ENCODE peak calls at places on chromosomes 4 and X, in eight cellular contexts. J is GM23248, N is H1, B is SK-N-SH, E is mesendoderm, R is astrocyte, G is neuronal stem cell, V is fibroblast of lung. X is an unnamed sample.

GRCh38 chrX:115311666-115312065 is 22.2 kb downstream of the LUZP4 start:
- DNase-seq in E (peak; percentile 87), V (no peak), G (no peak), B (peak; percentile 15), N (peak; percentile 65), R (peak; percentile 2), J (no peak), X (no peak)

GRCh38 chr4:53377319-53378170 is at the start of gene FIP1L1:
- DNase-seq in J (peak; percentile 94), G (peak; percentile 92), E (peak; percentile 93), R (peak; percentile 71), B (peak; percentile 98), N (peak; percentile 98), V (peak; percentile 91), X (peak; percentile 97)

GRCh38 chrX:46582964-46583363 is 9.4 kb downstream of the CHST7 start:
- DNase-seq in J (peak; percentile 87), V (peak; percentile 88), R (peak; percentile 91), E (no peak), N (no peak), B (no peak), G (no peak), X (no peak)

GRCh38 chr4:145954924-145955339 is 16.3 kb upstream of the ZNF827 start:
- DNase-seq in N (no peak), R (peak; percentile 98), G (no peak), B (no peak), J (peak; percentile 80), E (no peak), V (peak; percentile 78), X (peak; percentile 55)

GRCh38 chr4:173420324-173420752 is 21.4 kb upstream of the SCRG1 start:
- DNase-seq in J (peak; percentile 52), N (no peak), E (no peak), G (no peak), V (peak; percentile 61), R (no peak), B (peak; percentile 34), X (no peak)

GRCh38 chr4:190020790-190021717 is 6.0 kb downstream of the FRG2 start:
- DNase-seq in R (peak; percentile 7), N (peak; percentile 92), E (peak; percentile 90), B (peak; percentile 82), V (peak; percentile 27), G (no peak), J (peak; percentile 59), X (no peak)

GRCh38 chr4:35975617-35976355 is 268.5 kb downstream of the ARAP2 start:
- DNase-seq in B (no peak), V (no peak), G (no peak), E (no peak), R (no peak), J (no peak), N (no peak), X (no peak)

GRCh38 chr4:41319553-41319952 is 62.8 kb downstream of the UCHL1 start:
- DNase-seq in J (no peak), V (no peak), G (no peak), E (peak; percentile 63), N (no peak), R (peak; percentile 12), B (no peak), X (no peak)

GRCh38 chrX:71367396-71367795 is 1.2 kb downstream of the TAF1 start:
- DNase-seq in E (peak; percentile 7), B (no peak), J (peak; percentile 20), R (no peak), N (no peak), G (no peak), V (no peak), X (no peak)

GRCh38 chr4:173494013-173494970 is 35.7 kb downstream of the HAND2 start:
- DNase-seq in G (no peak), N (peak; percentile 69), R (peak; percentile 52), J (peak; percentile 85), V (peak; percentile 78), B (no peak), E (peak; percentile 92), X (peak; percentile 79)

GRCh38 chr4:41883988-41884737 is 51.1 kb upstream of the TMEM33 start:
- DNase-seq in V (no peak), B (peak; percentile 80), G (no peak), E (no peak), R (no peak), N (no peak), J (no peak), X (no peak)

GRCh38 chr4:16457944-16458343 is 231.7 kb upstream of the TAPT1 start:
- DNase-seq in B (no peak), J (peak; percentile 54), N (no peak), V (no peak), G (no peak), E (no peak), R (peak; percentile 50), X (no peak)
- H3K4me2 ChIP-seq in B (no peak overlapping the region), J (no peak overlapping the region), N (no peak overlapping the region), V (no peak overlapping the region), G (no peak overlapping the region), E (no peak overlapping the region), R (no peak overlapping the region), X (no peak overlapping the region)

GRCh38 chr4:73742776-73743175 is 2.4 kb downstream of the CXCL8 start:
- DNase-seq in B (no peak), E (no peak), J (no peak), R (no peak), G (no peak), V (no peak), N (no peak), X (no peak)
- H3K27ac ChIP-seq in B (no peak overlapping the region), E (no peak overlapping the region), J (no peak overlapping the region), R (no peak overlapping the region), G (no peak overlapping the region), V (no peak overlapping the region), N (no peak overlapping the region), X (no peak overlapping the region)

DNA sequence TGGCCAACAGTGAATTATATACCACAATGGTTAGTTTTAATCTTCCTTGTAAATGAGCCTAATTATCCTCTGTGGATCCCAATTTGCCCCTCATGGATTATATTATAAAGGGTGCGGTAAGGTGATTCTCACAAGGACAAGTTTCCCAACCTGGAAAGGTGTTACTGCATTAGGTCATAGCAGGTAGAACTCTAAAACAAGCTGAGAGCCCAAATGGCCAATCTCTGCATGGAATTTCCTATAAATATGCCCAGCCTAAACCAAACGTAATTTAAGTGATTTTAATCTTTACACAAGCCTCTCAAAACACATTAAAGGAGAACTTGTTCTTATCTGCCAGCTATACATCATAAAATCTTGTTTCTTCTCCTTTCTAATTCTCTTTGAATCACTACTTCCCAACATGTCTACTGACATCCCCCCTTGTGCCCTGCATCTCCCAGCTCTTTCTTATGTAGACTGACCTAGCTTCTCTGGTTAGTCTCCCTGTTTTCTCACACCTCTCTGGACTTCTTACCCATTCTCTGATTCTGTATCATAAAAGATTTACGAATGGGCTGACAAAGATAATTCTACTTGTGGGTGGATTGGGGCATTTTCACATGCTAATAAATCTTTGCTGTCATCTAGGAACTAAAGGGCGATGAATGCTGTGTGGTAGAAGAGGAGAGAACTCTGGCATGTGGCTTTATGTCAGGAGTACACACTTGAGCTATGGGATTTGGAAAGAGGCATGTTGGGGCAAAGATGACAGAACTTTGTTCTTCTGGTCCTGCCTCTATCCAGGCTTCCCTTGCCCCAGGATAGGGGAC is 94.3 kb upstream of the PGRMC2 start:
- DNase-seq in J (no peak), E (no peak), G (no peak), V (no peak), N (no peak), R (no peak), B (no peak), X (no peak)
- H3K4me2 ChIP-seq in J (no peak overlapping the region), E (no peak overlapping the region), G (no peak overlapping the region), V (no peak overlapping the region), N (no peak overlapping the region), R (no peak overlapping the region), B (no peak overlapping the region), X (peak overlapping the region; percentile 33)

DNA sequence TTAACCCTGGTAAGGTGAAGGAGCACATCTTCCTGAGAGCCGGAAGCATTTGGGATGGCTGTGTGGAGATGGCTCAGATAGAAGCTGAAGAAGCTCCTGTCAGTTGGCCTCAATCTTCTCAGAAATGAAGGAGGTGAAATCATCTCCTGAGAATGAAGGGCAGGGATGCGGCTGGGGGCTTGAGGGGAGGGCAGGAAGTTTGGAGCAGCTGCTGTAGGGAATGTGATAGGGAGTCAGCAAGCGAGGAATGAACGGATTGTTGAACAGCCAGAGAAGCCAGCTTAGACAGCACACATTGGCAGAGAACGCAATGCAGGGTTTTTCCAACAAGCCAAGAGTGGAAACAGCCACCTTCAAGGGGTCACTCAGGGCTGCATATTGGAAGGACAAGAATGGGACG is 10.0 kb downstream of the KCNE5 start:
- DNase-seq in N (no peak), B (no peak), J (no peak), V (no peak), G (no peak), R (no peak), E (peak; percentile 26), X (no peak)
- H3K27ac ChIP-seq in N (no peak overlapping the region), B (no peak overlapping the region), J (no peak overlapping the region), V (no peak overlapping the region), G (no peak overlapping the region), R (no peak overlapping the region), E (no peak overlapping the region), X (no peak overlapping the region)

X was measured in Karpas-422.